ENCODE peak calls at places on chromosomes 6 and 20, in four cellular contexts. One of them, this sample, is unnamed.

GRCh38 chr6:75550544-75551167 is 51.0 kb upstream of the SENP6 start:
- DNase-seq in GM12878: no peak
- DNase-seq in K562: no peak
- DNase-seq in H1: no peak
- DNase-seq in this sample: no peak

GRCh38 chr20:44073011-44073674 is 113.8 kb downstream of the JPH2 start:
- DNase-seq in K562: no peak
- DNase-seq in H1: peak; percentile 36
- DNase-seq in GM12878: no peak
- DNase-seq in this sample: no peak

GRCh38 chr20:62011938-62012534 is 53.6 kb downstream of the TAF4 start:
- DNase-seq in K562: no peak
- DNase-seq in H1: no peak
- DNase-seq in GM12878: no peak
- DNase-seq in this sample: no peak

GRCh38 chr20:45826381-45827019 is 612 bp downstream of the TNNC2 start:
- DNase-seq in K562: peak; percentile 67
- DNase-seq in GM12878: no peak
- DNase-seq in H1: no peak
- DNase-seq in this sample: no peak

GRCh38 chr6:38528196-38528965 is 111.3 kb downstream of the BTBD9 start:
- DNase-seq in H1: no peak
- DNase-seq in K562: no peak
- DNase-seq in GM12878: no peak
- DNase-seq in this sample: no peak

GRCh38 chr6:36129889-36130671 is at the start of gene MAPK13:
- DNase-seq in H1: peak; percentile 70
- DNase-seq in GM12878: no peak
- DNase-seq in K562: no peak
- DNase-seq in this sample: no peak

GRCh38 chr6:30787954-30788353 is 43.6 kb upstream of the IER3 start:
- DNase-seq in K562: no peak
- DNase-seq in GM12878: no peak
- DNase-seq in H1: no peak
- DNase-seq in this sample: no peak

GRCh38 chr6:33683051-33683571 is 28.4 kb downstream of the UQCC2 start:
- DNase-seq in K562: no peak
- DNase-seq in GM12878: no peak
- DNase-seq in H1: no peak
- DNase-seq in this sample: peak; percentile 61

GRCh38 chr20:50372770-50373088 is 137.5 kb upstream of the PTPN1 start:
- DNase-seq in GM12878: no peak
- DNase-seq in H1: no peak
- DNase-seq in K562: no peak
- DNase-seq in this sample: no peak

GRCh38 chr6:21609881-21610329 is 16.4 kb downstream of the SOX4 start:
- DNase-seq in GM12878: no peak
- DNase-seq in H1: peak; percentile 60
- DNase-seq in K562: no peak
- DNase-seq in this sample: no peak

GRCh38 chr6:70108230-70108629 is 194.7 kb downstream of the COL9A1 start:
- DNase-seq in K562: peak; percentile 36
- DNase-seq in GM12878: peak; percentile 21
- DNase-seq in H1: no peak
- DNase-seq in this sample: peak; percentile 28

GRCh38 chr20:63028461-63028921 is 21.7 kb upstream of the BHLHE23 start:
- DNase-seq in H1: peak; percentile 56
- DNase-seq in GM12878: no peak
- DNase-seq in K562: no peak
- DNase-seq in this sample: no peak

GRCh38 chr20:5181955-5182354 is 55.1 kb downstream of the CDS2 start:
- DNase-seq in H1: no peak
- DNase-seq in K562: no peak
- DNase-seq in GM12878: no peak
- DNase-seq in this sample: no peak

GRCh38 chr20:40019510-40019909 is 669.5 kb downstream of the MAFB start:
- DNase-seq in GM12878: no peak
- DNase-seq in H1: no peak
- DNase-seq in K562: no peak
- DNase-seq in this sample: no peak

GRCh38 chr6:54910326-54910952 is 63.9 kb downstream of the FAM83B start:
- DNase-seq in H1: no peak
- DNase-seq in K562: no peak
- DNase-seq in GM12878: no peak
- DNase-seq in this sample: no peak

GRCh38 chr20:10323729-10324128 is 105.1 kb downstream of the SNAP25 start:
- DNase-seq in K562: no peak
- DNase-seq in H1: no peak
- DNase-seq in GM12878: no peak
- DNase-seq in this sample: no peak

GRCh38 chr6:144252289-144252688 is 32.8 kb upstream of the UTRN start:
- DNase-seq in H1: no peak
- DNase-seq in K562: no peak
- DNase-seq in GM12878: no peak
- DNase-seq in this sample: no peak

GRCh38 chr6:168041928-168042327 is 37.1 kb downstream of the FRMD1 start:
- DNase-seq in H1: peak; percentile 41
- DNase-seq in K562: no peak
- DNase-seq in GM12878: no peak
- DNase-seq in this sample: no peak

GRCh38 chr6:138514860-138515540 is 15.7 kb upstream of the NHSL1 start:
- DNase-seq in GM12878: no peak
- DNase-seq in H1: no peak
- DNase-seq in K562: no peak
- DNase-seq in this sample: no peak

GRCh38 chr6:110693296-110693695 is 122.0 kb downstream of the CDK19 start:
- DNase-seq in K562: no peak
- DNase-seq in H1: no peak
- DNase-seq in GM12878: no peak
- DNase-seq in this sample: no peak

GRCh38 chr6:2476376-2476775 is 231.0 kb upstream of the GMDS start:
- DNase-seq in H1: no peak
- DNase-seq in GM12878: no peak
- DNase-seq in K562: no peak
- DNase-seq in this sample: no peak

GRCh38 chr6:148747145-148747492 is 289 bp downstream of the UST start:
- DNase-seq in H1: no peak
- DNase-seq in GM12878: no peak
- DNase-seq in K562: no peak
- DNase-seq in this sample: peak; percentile 34

GRCh38 chr20:10314198-10314597 is 95.6 kb downstream of the SNAP25 start:
- DNase-seq in K562: no peak
- DNase-seq in GM12878: no peak
- DNase-seq in H1: no peak
- DNase-seq in this sample: no peak

GRCh38 chr6:163405412-163406309 is 8.9 kb upstream of the QKI start:
- DNase-seq in GM12878: no peak
- DNase-seq in H1: no peak
- DNase-seq in K562: no peak
- DNase-seq in this sample: peak; percentile 51

GRCh38 chr6:11428351-11428750 is 109.2 kb upstream of the TMEM170B start:
- DNase-seq in GM12878: no peak
- DNase-seq in H1: no peak
- DNase-seq in K562: no peak
- DNase-seq in this sample: no peak

GRCh38 chr6:11868392-11868791 is 89.8 kb upstream of the ADTRP start:
- DNase-seq in H1: no peak
- DNase-seq in K562: no peak
- DNase-seq in GM12878: no peak
- DNase-seq in this sample: no peak

GRCh38 chr20:36784900-36785299 is 11.3 kb upstream of the DSN1 start:
- DNase-seq in H1: no peak
- DNase-seq in K562: no peak
- DNase-seq in GM12878: no peak
- DNase-seq in this sample: no peak

GRCh38 chr6:37182736-37183590 is 13.0 kb downstream of the PIM1 start:
- DNase-seq in K562: peak; percentile 92
- DNase-seq in GM12878: peak; percentile 32
- DNase-seq in H1: no peak
- DNase-seq in this sample: no peak

GRCh38 chr6:16964553-16965499 is 137.0 kb upstream of the STMND1 start:
- DNase-seq in H1: peak; percentile 87
- DNase-seq in GM12878: peak; percentile 12
- DNase-seq in K562: peak; percentile 76
- DNase-seq in this sample: peak; percentile 70

GRCh38 chr6:140641412-140641811 is 1267.0 kb upstream of the CITED2 start:
- DNase-seq in K562: no peak
- DNase-seq in H1: no peak
- DNase-seq in GM12878: peak; percentile 15
- DNase-seq in this sample: no peak

GRCh38 chr6:49430866-49431265 is 32.2 kb downstream of the MMUT start:
- DNase-seq in H1: no peak
- DNase-seq in K562: no peak
- DNase-seq in GM12878: no peak
- DNase-seq in this sample: no peak

GRCh38 chr20:60365063-60365640 is 406.9 kb downstream of the CDH26 start:
- DNase-seq in GM12878: no peak
- DNase-seq in H1: peak; percentile 58
- DNase-seq in K562: no peak
- DNase-seq in this sample: peak; percentile 54

GRCh38 chr6:149851461-149851860 is 12.7 kb downstream of the LRP11 start:
- DNase-seq in K562: no peak
- DNase-seq in GM12878: no peak
- DNase-seq in H1: no peak
- DNase-seq in this sample: no peak

GRCh38 chr6:36933102-36933501 is 21.4 kb upstream of the PI16 start:
- DNase-seq in K562: no peak
- DNase-seq in GM12878: no peak
- DNase-seq in H1: no peak
- DNase-seq in this sample: no peak

GRCh38 chr6:151095538-151096254 is 144.1 kb upstream of the AKAP12 start:
- DNase-seq in H1: no peak
- DNase-seq in K562: no peak
- DNase-seq in GM12878: no peak
- DNase-seq in this sample: no peak

GRCh38 chr6:151091571-151091970 is 148.2 kb upstream of the AKAP12 start:
- DNase-seq in K562: no peak
- DNase-seq in GM12878: no peak
- DNase-seq in H1: no peak
- DNase-seq in this sample: no peak

GRCh38 chr6:151089916-151090443 is 149.8 kb upstream of the AKAP12 start:
- DNase-seq in GM12878: no peak
- DNase-seq in K562: no peak
- DNase-seq in H1: no peak
- DNase-seq in this sample: no peak

GRCh38 chr6:151093706-151094105 is 146.1 kb upstream of the AKAP12 start:
- DNase-seq in GM12878: no peak
- DNase-seq in K562: no peak
- DNase-seq in H1: no peak
- DNase-seq in this sample: no peak

DNA sequence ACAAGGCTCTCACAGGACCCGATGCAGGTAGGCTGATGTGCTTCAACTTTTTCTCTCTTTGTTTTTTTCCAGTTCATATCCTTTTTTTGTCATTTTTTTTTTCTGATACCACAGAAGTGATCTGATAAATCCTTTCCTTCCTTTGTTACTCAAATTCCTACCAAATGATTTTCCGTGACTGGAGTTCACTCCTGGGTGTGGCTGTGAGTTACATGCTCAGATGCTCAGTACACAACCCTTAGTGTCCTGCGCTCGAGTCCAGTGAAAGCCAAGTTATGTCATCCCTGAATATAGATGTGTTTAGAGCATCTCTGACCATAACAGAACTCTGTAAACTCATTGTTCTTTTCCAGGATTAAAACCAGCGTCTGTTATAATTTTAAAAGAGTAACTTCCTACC is 147.2 kb upstream of the AKAP12 start:
- DNase-seq in K562: no peak
- DNase-seq in H1: no peak
- DNase-seq in GM12878: no peak
- DNase-seq in this sample: no peak
- TF ChIP-seq NRF1 in K562: no peak
- TF ChIP-seq NRF1 in H1: no peak
- TF ChIP-seq NRF1 in GM12878: no peak
- TF ChIP-seq NRF1 in this sample: no peak

DNA sequence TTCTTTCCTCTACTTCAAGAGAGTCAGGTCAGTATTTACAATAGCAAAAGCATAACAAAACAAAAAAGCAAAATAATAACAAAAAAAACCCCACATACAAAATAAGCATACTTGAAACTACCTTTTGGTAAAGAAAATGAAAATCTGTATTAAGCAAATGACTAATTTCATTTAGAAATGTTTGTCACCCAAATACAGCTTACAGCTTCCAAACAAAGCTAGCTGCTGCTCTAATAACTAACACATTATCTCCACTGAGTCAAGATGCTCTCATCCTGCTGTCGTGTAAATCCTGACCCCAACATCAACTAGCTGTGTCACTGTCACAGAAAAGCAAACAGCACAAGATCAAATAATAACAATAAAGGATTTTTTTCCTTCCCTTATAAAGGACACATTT is 21.7 kb downstream of the MAP7 start:
- DNase-seq in K562: no peak
- DNase-seq in H1: no peak
- DNase-seq in GM12878: no peak
- DNase-seq in this sample: no peak
- TF ChIP-seq NRF1 in K562: no peak
- TF ChIP-seq NRF1 in H1: no peak
- TF ChIP-seq NRF1 in GM12878: no peak
- TF ChIP-seq NRF1 in this sample: no peak

DNA sequence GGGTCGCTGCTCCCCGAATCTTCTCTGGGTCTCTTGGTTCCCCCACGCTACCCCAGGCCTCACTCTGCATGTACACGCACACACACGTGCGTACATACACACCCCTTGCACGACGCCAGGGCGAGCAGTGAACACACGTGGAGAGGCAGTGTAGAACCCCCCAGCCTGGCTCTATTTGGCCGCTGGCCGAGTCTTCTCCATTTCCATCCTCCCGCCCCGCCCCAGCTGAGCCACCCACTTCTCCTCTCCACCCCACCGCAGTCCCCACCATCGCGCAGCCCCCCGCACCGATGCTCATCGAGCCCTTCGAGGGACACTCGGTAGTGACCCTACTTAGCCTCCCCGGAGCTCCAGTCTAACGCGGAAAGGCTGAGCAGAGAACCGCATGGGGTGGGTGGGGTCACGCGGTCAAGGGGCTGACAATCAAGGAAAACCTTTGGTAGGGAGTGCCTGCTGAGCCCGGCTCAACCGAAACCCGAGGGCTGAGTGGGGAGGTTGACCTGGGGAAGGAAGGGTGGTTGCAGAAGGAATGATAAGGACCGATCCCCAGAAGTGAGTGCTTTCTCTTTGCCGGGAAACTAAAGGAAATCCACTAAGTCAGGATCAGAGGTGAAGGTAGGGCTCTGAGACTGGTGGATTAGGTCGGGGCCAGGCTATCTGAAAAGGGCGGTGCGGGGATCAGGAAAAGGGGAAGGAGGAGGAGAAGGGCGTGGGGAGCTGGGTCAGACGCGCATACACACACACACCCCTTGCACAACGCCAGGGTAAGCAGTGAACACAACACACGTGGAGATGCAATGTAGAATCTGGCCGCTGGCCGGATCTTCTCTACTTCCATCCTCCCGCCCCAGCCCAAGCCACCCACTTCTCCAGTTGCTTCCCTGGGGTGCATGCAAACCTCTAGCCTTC is 49.8 kb downstream of the CPXM1 start:
- DNase-seq in GM12878: no peak
- DNase-seq in K562: peak; percentile 38
- DNase-seq in H1: peak; percentile 80
- DNase-seq in this sample: no peak
- TF ChIP-seq NRF1 in GM12878: no peak
- TF ChIP-seq NRF1 in K562: peak; percentile 32
- TF ChIP-seq NRF1 in H1: no peak
- TF ChIP-seq NRF1 in this sample: no peak

GRCh38 chr6:66199146-66199545 is 492.1 kb upstream of the EYS start:
- DNase-seq in H1: no peak
- DNase-seq in K562: no peak
- DNase-seq in GM12878: no peak
- DNase-seq in this sample: no peak
- TF ChIP-seq NRF1 in H1: no peak
- TF ChIP-seq NRF1 in K562: no peak
- TF ChIP-seq NRF1 in GM12878: no peak
- TF ChIP-seq NRF1 in this sample: no peak

This sample was measured in SK-N-SH.